ENCODE peak calls at places on chromosomes 11 and 22, in eight cellular contexts. Z is adrenal gland, T is heart left ventricle, I is prostate gland, J is ovary, H is NB4, M is transverse colon, G is A549. L is an unnamed sample.
A peak's percentile ranks its signal among the peaks of the same experiment; 100 is the strongest.

GRCh38 chr11:110123003-110123402 is 29.8 kb downstream of the ZC3H12C start:
- DNase-seq in T (no peak), I (no peak), G (no peak), J (no peak), M (no peak), H (no peak), Z (no peak), L (no peak)

GRCh38 chr11:42025404-42025803 is 566.0 kb upstream of the LRRC4C start:
- DNase-seq in Z (no peak), M (no peak), J (no peak), H (no peak), T (no peak), G (no peak), I (no peak), L (no peak)

GRCh38 chr11:71499546-71499945 is 27.5 kb upstream of the KRTAP5-7 start:
- DNase-seq in Z (peak; percentile 52), J (no peak), H (no peak), G (no peak), M (no peak), T (no peak), I (no peak), L (no peak)

GRCh38 chr11:2188745-2189144 is 17.1 kb upstream of the TH start:
- DNase-seq in H (no peak), Z (no peak), M (no peak), J (no peak), T (no peak), I (no peak), G (no peak), L (no peak)

GRCh38 chr11:70012134-70012733 is 65.9 kb upstream of the ANO1 start:
- DNase-seq in M (no peak), I (no peak), J (no peak), T (no peak), H (no peak), Z (no peak), G (no peak), L (no peak)

GRCh38 chr11:78667462-78667861 is 92.8 kb upstream of the NARS2 start:
- DNase-seq in J (no peak), M (no peak), Z (no peak), I (no peak), H (no peak), T (no peak), G (no peak), L (no peak)

GRCh38 chr22:30247974-30248373 is 1.4 kb upstream of the LIF start:
- DNase-seq in G (no peak), M (no peak), H (no peak), I (no peak), Z (no peak), J (no peak), T (no peak), L (no peak)

GRCh38 chr11:115653076-115653475 is 148.9 kb upstream of the CADM1 start:
- DNase-seq in M (no peak), G (no peak), T (no peak), Z (no peak), J (no peak), I (no peak), H (no peak), L (no peak)

DNA sequence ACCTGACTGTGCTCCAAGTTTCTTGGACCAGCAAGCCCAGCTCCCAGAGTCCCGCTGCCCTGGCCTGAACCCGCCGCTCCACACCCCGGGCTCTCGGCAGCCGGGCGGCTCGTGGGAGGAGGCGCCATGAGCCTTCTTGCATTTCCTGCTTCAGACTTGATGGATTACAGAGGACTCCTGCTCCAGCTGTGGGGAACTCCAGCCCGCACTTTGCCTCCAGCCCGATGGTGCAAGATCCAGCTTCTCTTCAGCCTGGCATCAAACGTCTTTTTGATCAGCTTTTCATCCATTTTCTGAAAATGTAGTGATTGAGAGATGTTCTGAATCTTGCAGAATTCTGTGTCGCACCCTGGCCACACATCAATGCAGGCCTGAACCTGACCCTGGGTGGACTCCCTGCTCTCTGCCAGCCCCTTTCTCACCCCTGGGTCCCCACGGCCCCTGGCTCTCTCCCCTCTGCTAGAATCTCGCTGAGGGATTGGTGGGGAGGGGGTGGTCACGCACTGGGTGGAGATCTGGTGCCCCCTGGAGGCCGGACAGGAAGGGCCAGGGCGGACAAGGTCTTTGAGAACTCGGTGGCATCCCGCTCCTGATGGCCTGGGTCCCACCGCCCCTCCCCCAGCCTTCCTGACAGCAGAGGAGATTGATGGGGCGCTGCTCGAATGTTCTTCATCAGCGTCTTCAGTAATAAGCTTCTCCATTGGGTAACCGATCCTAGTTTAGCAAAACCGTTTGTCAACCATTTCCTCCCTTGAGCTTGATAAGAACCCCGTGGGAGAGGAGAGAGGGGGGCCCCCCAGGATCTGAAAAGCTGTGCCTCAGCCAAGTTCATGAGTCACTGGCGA is 12.1 kb upstream of the NFAM1 start:
- DNase-seq in J (peak; percentile 87), Z (peak; percentile 89), G (peak; percentile 67), T (peak; percentile 82), H (peak; percentile 94), M (peak; percentile 93), I (peak; percentile 67), L (peak; percentile 88)
- TF ChIP-seq POLR2A in J (peak; percentile 52), Z (peak; percentile 81), G (no peak), T (no peak), H (peak; percentile 41), M (no peak), I (no peak), L (peak; percentile 47)

GRCh38 chr11:119027561-119028345 is 2.9 kb downstream of the SLC37A4 start:
- DNase-seq in I (no peak), G (no peak), Z (no peak), T (no peak), M (no peak), J (no peak), H (no peak), L (no peak)
- TF ChIP-seq POLR2A in I (no peak), G (no peak), Z (no peak), T (no peak), M (no peak), J (no peak), H (no peak), L (no peak)

GRCh38 chr22:42648368-42649260 is 578 bp downstream of the CYB5R3 start:
- DNase-seq in J (peak; percentile 57), T (peak; percentile 78), Z (peak; percentile 57), G (peak; percentile 43), M (peak; percentile 89), I (peak; percentile 46), H (peak; percentile 56), L (peak; percentile 86)
- TF ChIP-seq POLR2A in J (no peak), T (peak; percentile 41), Z (no peak), G (no peak), M (peak; percentile 90), I (peak; percentile 77), H (no peak), L (peak; percentile 55)

DNA sequence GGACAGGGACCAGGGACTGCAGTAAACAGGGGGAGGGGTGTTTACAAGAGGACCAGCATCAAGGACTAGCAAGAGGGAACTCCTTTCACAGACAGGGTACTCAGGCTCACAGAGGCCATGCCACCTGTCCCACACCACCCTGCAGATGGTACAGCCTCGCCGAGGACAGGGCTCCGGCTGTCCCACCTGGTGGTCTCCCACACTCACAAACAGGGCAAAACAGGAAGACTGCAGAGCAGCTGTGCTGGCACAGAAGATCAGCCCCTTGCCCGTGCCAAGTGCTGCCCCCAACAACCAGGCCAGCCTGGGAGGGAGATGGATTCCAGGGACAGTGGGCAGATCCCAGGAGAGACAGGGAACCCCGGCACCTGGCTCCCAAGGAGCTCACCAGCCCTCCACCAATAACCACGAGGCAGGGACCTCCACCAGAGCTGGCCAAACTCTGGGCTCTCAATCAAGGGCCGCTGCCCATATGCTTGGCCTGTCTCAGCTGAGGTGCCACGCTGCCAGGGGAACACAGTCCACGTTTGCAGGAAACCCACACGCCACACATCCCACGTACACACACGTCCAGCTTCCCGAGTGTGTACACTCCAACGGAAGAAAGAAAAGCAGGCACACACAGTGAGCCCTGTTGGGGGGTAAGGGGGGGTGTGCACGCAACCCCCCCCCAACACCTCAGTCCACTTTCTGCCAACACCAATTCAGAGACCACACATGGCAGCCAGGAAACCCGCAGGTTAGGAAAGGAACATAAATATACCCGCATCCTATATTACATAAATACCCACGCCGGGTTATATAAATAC is 2.0 kb downstream of the CSNK1E start:
- DNase-seq in G (no peak), Z (peak; percentile 56), H (no peak), M (peak; percentile 41), I (peak; percentile 29), T (no peak), J (peak; percentile 62), L (peak; percentile 61)
- TF ChIP-seq POLR2A in G (no peak), Z (no peak), H (no peak), M (no peak), I (no peak), T (no peak), J (no peak), L (no peak)

GRCh38 chr11:44566559-44566949 is 1.1 kb downstream of the CD82 start:
- DNase-seq in M (no peak), H (no peak), G (no peak), I (no peak), Z (no peak), J (no peak), T (no peak), L (no peak)

GRCh38 chr11:44564653-44565007 is 833 bp upstream of the CD82 start:
- DNase-seq in G (no peak), M (peak; percentile 63), J (peak; percentile 89), T (peak; percentile 93), I (peak; percentile 92), Z (peak; percentile 93), H (peak; percentile 72), L (peak; percentile 89)

GRCh38 chr11:44564198-44564597 is 1.3 kb upstream of the CD82 start:
- DNase-seq in J (peak; percentile 84), T (no peak), Z (peak; percentile 55), H (no peak), G (no peak), M (peak; percentile 52), I (peak; percentile 64), L (peak; percentile 71)

GRCh38 chr11:44565746-44566558 is 489 bp downstream of the CD82 start:
- DNase-seq in M (no peak), G (no peak), I (no peak), T (no peak), J (no peak), Z (no peak), H (no peak), L (peak; percentile 57)

GRCh38 chr11:44565008-44565745 is at the start of gene CD82:
- DNase-seq in Z (peak; percentile 100), H (peak; percentile 98), I (peak; percentile 100), T (peak; percentile 100), J (peak; percentile 100), G (peak; percentile 96), M (peak; percentile 100), L (peak; percentile 100)
- TF ChIP-seq POLR2A in Z (peak; percentile 63), H (peak; percentile 61), I (peak; percentile 97), T (peak; percentile 84), J (peak; percentile 91), G (peak; percentile 25), M (peak; percentile 74), L (peak; percentile 95)